ENCODE peak calls at places on chromosomes 1 and 21, in seven cellular contexts. H is mesenchymal stem cell, C is transverse colon, L is PC-9, M is adrenal gland, D is breast epithelium, U is neural progenitor cell. G is an unnamed sample. For H3K4me1, the result is how much of the 10 kb centered on the place peaks cover.

GRCh38 chr1:200877839-200878551 is 5.2 kb downstream of the GPR25 start:
- DNase-seq in L (no peak), H (no peak), M (no peak), C (no peak), D (no peak), U (no peak), G (no peak)

GRCh38 chr1:207049974-207050391 is 1.0 kb downstream of the YOD1 start:
- DNase-seq in D (no peak), C (peak), U (peak), M (peak), H (peak), L (no peak), G (peak)

GRCh38 chr21:33069994-33070811 is at the start of gene OLIG1:
- DNase-seq in D (no peak), U (peak), H (peak), C (no peak), L (no peak), M (no peak), G (peak)

GRCh38 chr1:27603320-27603961 is 503 bp downstream of the AHDC1 start:
- DNase-seq in C (peak), L (no peak), H (no peak), U (peak), D (no peak), M (no peak), G (no peak)

GRCh38 chr1:95982706-95983105 is 738.9 kb upstream of the PTBP2 start:
- DNase-seq in D (no peak), C (no peak), H (no peak), M (no peak), L (no peak), U (no peak), G (no peak)

GRCh38 chr1:154726903-154727302 is 118.9 kb upstream of the ADAR start:
- DNase-seq in U (no peak), L (no peak), H (no peak), M (no peak), C (no peak), D (no peak), G (no peak)

GRCh38 chr1:111857251-111857651 is 101.5 kb downstream of the DDX20 start:
- DNase-seq in U (no peak), M (no peak), L (no peak), C (no peak), D (no peak), H (no peak), G (no peak)

GRCh38 chr1:207925210-207925609 is 14.3 kb upstream of the CD34 start:
- DNase-seq in L (no peak), U (peak), C (no peak), D (peak), H (peak), M (no peak), G (no peak)

GRCh38 chr1:231677442-231677841 is 50.9 kb downstream of the DISC1 start:
- DNase-seq in U (no peak), D (no peak), H (no peak), M (no peak), L (no peak), C (no peak), G (no peak)

GRCh38 chr1:169892819-169893644 is 664 bp downstream of the SCYL3 start:
- DNase-seq in C (peak), L (no peak), U (peak), M (peak), H (peak), D (no peak), G (peak)

GRCh38 chr1:232084584-232085223 is 458.1 kb downstream of the DISC1 start:
- DNase-seq in M (no peak), H (peak), C (no peak), L (no peak), U (peak), D (no peak), G (peak)

GRCh38 chr1:33168556-33169289 is 13.1 kb downstream of the TRIM62 start:
- DNase-seq in D (no peak), L (no peak), H (no peak), C (no peak), U (no peak), M (no peak), G (no peak)

GRCh38 chr1:7827134-7827955 is 25.5 kb downstream of the UTS2 start:
- DNase-seq in M (peak), U (no peak), L (no peak), D (no peak), H (no peak), C (no peak), G (peak)

GRCh38 chr21:26351661-26352060 is 181.1 kb upstream of the APP start:
- DNase-seq in M (no peak), H (no peak), C (no peak), U (no peak), D (no peak), L (no peak), G (no peak)

GRCh38 chr1:112083487-112083886 is 94.0 kb upstream of the KCND3 start:
- DNase-seq in H (peak), D (no peak), L (no peak), C (no peak), U (peak), M (no peak), G (no peak)

DNA sequence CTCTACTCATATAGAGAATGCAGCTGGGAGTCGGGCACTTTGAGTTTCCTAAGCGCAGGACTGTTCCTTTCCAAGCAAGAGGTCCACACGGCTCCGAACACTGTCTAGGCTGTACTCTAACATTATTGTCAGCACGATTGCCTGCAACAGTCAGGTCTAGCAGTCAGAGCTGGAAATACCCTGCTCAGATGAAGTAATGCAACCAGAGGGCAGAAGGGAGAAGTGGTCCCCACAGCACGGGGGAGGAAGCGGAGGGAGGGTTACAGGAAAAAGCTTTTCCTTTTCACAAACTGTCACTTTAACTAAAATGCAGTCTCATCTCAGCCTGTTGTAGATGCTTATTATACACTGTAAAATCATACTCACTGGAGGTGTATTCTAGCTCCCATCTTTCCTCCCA is 98.9 kb upstream of the SLC44A3 start:
- DNase-seq in U (no peak), M (no peak), H (no peak), D (no peak), C (no peak), L (no peak), G (no peak)
- H3K4me1 ChIP-seq in U (under half), M (under half), H (under half), D (under half), C (under half), L (under half), G (under half)

GRCh38 chr21:29152936-29153335 is 22.5 kb downstream of the MAP3K7CL start:
- DNase-seq in L (no peak), H (no peak), U (no peak), M (no peak), D (no peak), C (no peak), G (no peak)

GRCh38 chr21:29155118-29155932 is 24.9 kb downstream of the MAP3K7CL start:
- DNase-seq in L (no peak), M (no peak), D (peak), U (peak), C (no peak), H (no peak), G (peak)

GRCh38 chr21:29157084-29157483 is 26.6 kb downstream of the MAP3K7CL start:
- DNase-seq in C (no peak), H (no peak), D (no peak), M (no peak), U (no peak), L (no peak), G (no peak)

GRCh38 chr21:29154270-29154669 is 23.8 kb downstream of the MAP3K7CL start:
- DNase-seq in D (no peak), H (no peak), L (no peak), C (no peak), U (no peak), M (no peak), G (no peak)

GRCh38 chr21:29155933-29156260 is 25.5 kb downstream of the MAP3K7CL start:
- DNase-seq in C (no peak), U (no peak), L (no peak), H (no peak), D (no peak), M (no peak), G (no peak)
- H3K4me3 ChIP-seq in C (no peak), U (peak), L (no peak), H (no peak), D (peak), M (no peak), G (no peak)

GRCh38 chr1:23594149-23594917 is 35.0 kb upstream of the ID3 start:
- DNase-seq in M (no peak), H (no peak), D (no peak), L (no peak), U (no peak), C (no peak), G (no peak)
- H3K4me1 ChIP-seq in M (under half), H (under half), D (under half), L (half or more), U (under half), C (under half), G (under half)

GRCh38 chr1:20361805-20362381 is 71.2 kb downstream of the VWA5B1 start:
- DNase-seq in U (peak), H (peak), M (peak), D (no peak), L (no peak), C (peak), G (peak)

GRCh38 chr1:20359451-20360330 is 69.0 kb downstream of the VWA5B1 start:
- DNase-seq in M (peak), D (no peak), H (no peak), C (peak), U (no peak), L (peak), G (peak)

GRCh38 chr1:20361401-20361800 is 70.7 kb downstream of the VWA5B1 start:
- DNase-seq in D (no peak), H (no peak), L (no peak), M (no peak), C (no peak), U (no peak), G (no peak)

GRCh38 chr1:20365421-20366075 is 74.9 kb downstream of the VWA5B1 start:
- DNase-seq in H (no peak), L (no peak), M (peak), D (no peak), C (no peak), U (no peak), G (no peak)

DNA sequence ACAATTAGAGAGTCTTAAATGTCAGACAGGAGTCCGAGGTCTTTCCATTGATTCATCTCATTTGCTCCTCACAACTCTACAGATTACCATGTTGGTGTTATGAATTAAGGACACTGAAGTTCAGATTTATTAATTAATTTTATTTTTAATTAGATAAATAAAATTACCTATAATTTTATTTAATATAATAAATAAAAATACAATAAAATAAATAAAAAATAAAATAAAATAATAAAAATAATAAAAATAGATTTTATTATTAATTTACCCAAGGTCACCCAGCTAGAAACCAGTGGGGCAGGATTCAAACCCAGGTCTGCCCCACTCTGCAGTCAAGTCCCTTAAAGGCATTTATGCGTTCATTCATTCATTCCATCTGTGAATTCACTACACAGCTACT is 72.2 kb downstream of the VWA5B1 start:
- DNase-seq in M (no peak), C (no peak), L (no peak), H (no peak), D (no peak), U (no peak), G (no peak)
- H3K4me3 ChIP-seq in M (no peak), C (no peak), L (no peak), H (no peak), D (no peak), U (no peak), G (no peak)

DNA sequence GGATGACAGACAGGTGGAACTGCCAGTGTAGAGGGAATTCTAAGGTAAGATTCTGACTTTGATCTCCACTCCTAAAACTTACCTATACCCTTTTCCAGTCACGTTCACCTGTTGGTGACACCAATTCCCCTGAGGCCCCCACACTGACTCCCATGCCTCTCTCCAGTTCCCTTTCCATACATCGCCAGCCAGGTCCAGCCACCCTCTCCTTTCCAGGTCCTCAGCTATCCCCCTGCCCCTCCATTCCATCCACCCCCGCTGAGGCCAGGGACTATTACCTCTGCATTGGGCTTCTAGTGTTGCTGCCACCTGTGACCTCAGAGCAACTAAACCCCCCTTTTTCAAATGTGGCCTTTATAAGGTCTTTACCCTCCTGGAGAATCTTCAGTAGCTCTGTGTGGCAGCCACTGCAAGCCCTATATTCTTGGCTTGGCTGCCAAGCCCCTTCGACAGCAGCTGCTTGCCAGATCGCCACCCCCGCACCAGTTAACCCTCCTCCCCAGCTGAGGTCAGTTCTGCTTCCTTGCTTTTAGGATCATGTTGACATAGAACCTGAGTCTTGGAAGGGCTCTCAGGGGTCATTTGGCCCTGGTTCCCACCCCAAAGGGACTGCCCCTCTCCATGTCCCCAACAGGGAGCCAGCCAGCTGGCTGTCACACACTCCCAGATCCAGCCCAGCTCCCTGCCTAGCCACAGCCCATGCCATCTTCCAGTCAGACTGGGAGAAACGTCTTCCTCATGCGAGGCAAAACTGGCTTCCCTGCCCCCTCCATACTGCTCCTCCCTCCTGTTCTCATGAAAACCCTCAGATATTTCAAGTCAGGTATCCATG is 14.7 kb downstream of the CSF1 start:
- DNase-seq in U (no peak), D (no peak), C (no peak), L (no peak), M (no peak), H (no peak), G (no peak)
- H3K4me1 ChIP-seq in U (under half), D (under half), C (under half), L (under half), M (under half), H (under half), G (under half)

GRCh38 chr1:29259802-29260441 is 23.6 kb downstream of the PTPRU start:
- DNase-seq in C (peak), H (peak), M (peak), U (peak), D (no peak), L (no peak), G (peak)
- H3K4me3 ChIP-seq in C (peak), H (peak), M (no peak), U (peak), D (peak), L (no peak), G (peak)

G was measured in small intestine.